ENCODE peak calls at places on chromosomes 2 and 18, in six cellular contexts. O, F, L, K, A and C are unnamed samples.

GRCh38 chr2:205902041-205902898 is 183.7 kb downstream of the INO80D start:
- DNase-seq in O (peak; percentile 66), A (no peak), K (no peak), F (peak; percentile 81), L (peak; percentile 77), C (no peak)

GRCh38 chr2:65443509-65444200 is 11.3 kb upstream of the SPRED2 start:
- DNase-seq in L (no peak), A (no peak), O (no peak), F (no peak), K (no peak), C (peak; percentile 97)

GRCh38 chr18:23069481-23069880 is 65.8 kb upstream of the CABLES1 start:
- DNase-seq in K (no peak), O (no peak), A (no peak), F (no peak), L (no peak), C (no peak)

GRCh38 chr2:226715347-226715990 is 84.2 kb downstream of the IRS1 start:
- DNase-seq in A (no peak), O (no peak), F (no peak), K (no peak), L (no peak), C (no peak)

GRCh38 chr2:10564876-10565425 is 116.8 kb upstream of the ODC1 start:
- DNase-seq in F (no peak), L (no peak), A (no peak), K (no peak), O (no peak), C (no peak)

GRCh38 chr18:57864615-57865121 is 61.6 kb upstream of the ATP8B1 start:
- DNase-seq in F (no peak), K (no peak), A (no peak), L (no peak), O (no peak), C (peak; percentile 98)

GRCh38 chr2:47160207-47160606 is 5.1 kb upstream of the STPG4 start:
- DNase-seq in L (peak; percentile 69), K (no peak), A (no peak), O (no peak), F (no peak), C (no peak)

GRCh38 chr18:28161608-28162599 is 15.0 kb downstream of the CDH2 start:
- DNase-seq in F (no peak), K (no peak), L (peak; percentile 46), A (no peak), O (peak; percentile 37), C (no peak)

GRCh38 chr2:88258208-88258607 is 88.1 kb downstream of the THNSL2 start:
- DNase-seq in A (no peak), O (no peak), L (no peak), F (no peak), K (no peak), C (no peak)

GRCh38 chr2:185255566-185255965 is 483.0 kb upstream of the FSIP2 start:
- DNase-seq in K (no peak), O (no peak), L (peak; percentile 28), F (no peak), A (no peak), C (no peak)

GRCh38 chr2:58651930-58652329 is 410.8 kb upstream of the FANCL start:
- DNase-seq in K (no peak), O (no peak), L (no peak), F (no peak), A (no peak), C (peak; percentile 34)

GRCh38 chr18:70172225-70172624 is 33.3 kb downstream of the RTTN start:
- DNase-seq in K (no peak), L (no peak), O (no peak), F (no peak), A (no peak), C (no peak)

GRCh38 chr2:240579771-240580614 is 6.5 kb upstream of the CAPN10 start:
- DNase-seq in O (peak; percentile 53), L (peak; percentile 96), F (peak; percentile 69), K (peak; percentile 77), A (peak; percentile 76), C (peak; percentile 84)

GRCh38 chr2:197135806-197136205 is 174.8 kb downstream of the ANKRD44 start:
- DNase-seq in F (no peak), O (no peak), K (no peak), A (no peak), L (no peak), C (no peak)

GRCh38 chr2:80149991-80150390 is 154.6 kb downstream of the LRRTM1 start:
- DNase-seq in A (no peak), K (no peak), L (no peak), F (no peak), O (no peak), C (no peak)

GRCh38 chr2:210225461-210225798 is 183 bp upstream of the ACADL start:
- DNase-seq in O (no peak), L (no peak), A (no peak), F (peak; percentile 18), K (no peak), C (no peak)

GRCh38 chr18:40110455-40110854 is 1844.6 kb upstream of the PIK3C3 start:
- DNase-seq in O (no peak), F (no peak), L (no peak), K (no peak), A (no peak), C (no peak)

GRCh38 chr2:237229905-237230304 is 144.2 kb downstream of the COPS8 start:
- DNase-seq in O (no peak), A (no peak), L (no peak), K (no peak), F (no peak), C (no peak)

GRCh38 chr2:163157891-163158511 is 319.4 kb upstream of the KCNH7 start:
- DNase-seq in O (no peak), L (no peak), K (no peak), A (no peak), F (no peak), C (peak; percentile 62)

GRCh38 chr2:75605770-75606535 is 40.6 kb upstream of the MRPL19 start:
- DNase-seq in K (no peak), L (peak; percentile 69), A (no peak), O (no peak), F (no peak), C (peak; percentile 87)

GRCh38 chr18:48455555-48456478 is 46.6 kb upstream of the ZBTB7C start:
- DNase-seq in F (peak; percentile 55), O (no peak), A (no peak), K (peak; percentile 83), L (no peak), C (no peak)

GRCh38 chr2:52745144-52745543 is 1022.5 kb upstream of the CHAC2 start:
- DNase-seq in L (no peak), A (no peak), K (no peak), O (no peak), F (no peak), C (no peak)

DNA sequence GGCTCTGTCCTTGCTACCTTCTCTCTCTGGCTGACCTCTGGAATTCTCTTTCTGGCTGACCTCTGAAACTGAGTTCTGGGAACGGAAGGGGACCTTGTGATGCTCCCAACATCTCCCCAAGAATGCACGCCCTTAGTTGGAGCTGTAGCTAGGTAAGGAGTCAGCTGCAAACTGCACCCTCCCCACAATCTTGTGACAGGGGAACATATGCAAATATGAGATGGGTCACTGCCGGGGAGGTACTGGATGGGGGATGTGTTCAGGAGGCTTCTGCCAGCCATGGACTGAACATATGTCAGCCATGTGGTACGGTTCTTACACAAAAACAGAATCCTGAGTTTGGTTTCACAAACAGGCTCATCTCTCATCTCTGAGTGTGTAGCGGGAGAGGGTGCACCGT is 34.2 kb downstream of the BCL2 start:
- DNase-seq in F (no peak), O (no peak), L (no peak), K (no peak), A (no peak), C (no peak)
- H3K36me3 ChIP-seq in F (no peaks in the 10 kb centered on the region), O (peaks cover 3% of the 10 kb centered on the region), L (no peaks in the 10 kb centered on the region), K (no peaks in the 10 kb centered on the region), A (no peaks in the 10 kb centered on the region), C (no peaks in the 10 kb centered on the region)

GRCh38 chr2:217816396-217816869 is 186.4 kb downstream of the TNS1 start:
- DNase-seq in O (no peak), A (no peak), K (no peak), L (no peak), F (no peak), C (no peak)
- H3K36me3 ChIP-seq in O (no peaks in the 10 kb centered on the region), A (no peaks in the 10 kb centered on the region), K (no peaks in the 10 kb centered on the region), L (peaks cover 41% of the 10 kb centered on the region), F (no peaks in the 10 kb centered on the region), C (no peaks in the 10 kb centered on the region)

DNA sequence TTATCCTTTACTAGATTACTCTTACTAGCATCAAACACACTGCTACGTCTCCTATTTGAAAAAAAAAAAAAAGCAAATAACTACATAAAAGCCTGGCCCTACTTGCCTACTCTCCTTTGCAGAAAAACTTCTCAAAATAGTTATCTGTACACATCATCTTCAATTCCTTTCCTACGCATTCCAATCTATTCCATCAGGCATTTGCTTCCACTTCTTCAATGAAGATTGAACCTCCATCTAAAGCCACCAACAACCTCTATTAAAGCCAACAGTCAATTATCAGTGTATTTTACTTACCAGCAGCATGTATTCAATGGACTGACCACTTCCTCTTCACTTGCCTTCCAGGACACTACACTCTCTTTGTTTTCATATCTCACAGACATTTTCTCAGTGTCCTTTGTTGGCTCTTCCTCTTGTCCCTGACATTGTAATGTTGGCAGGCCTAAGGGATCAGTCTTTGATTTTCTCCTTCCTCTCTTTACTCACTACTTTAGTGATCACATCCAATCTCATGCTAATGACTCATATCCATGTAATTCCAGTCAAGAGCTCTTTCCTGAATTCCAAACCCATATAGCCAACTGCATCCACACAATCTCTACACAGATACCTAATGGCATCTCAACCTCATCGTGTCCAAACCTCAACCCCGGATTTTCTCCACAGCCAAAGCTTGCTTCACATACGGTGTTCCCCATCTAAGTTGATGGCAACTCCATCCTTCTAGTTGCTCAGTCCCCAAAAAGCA is 131.3 kb downstream of the CCDC148 start:
- DNase-seq in F (no peak), A (no peak), L (peak; percentile 38), K (no peak), O (no peak), C (no peak)
- H3K36me3 ChIP-seq in F (no peaks in the 10 kb centered on the region), A (no peaks in the 10 kb centered on the region), L (no peaks in the 10 kb centered on the region), K (no peaks in the 10 kb centered on the region), O (no peaks in the 10 kb centered on the region), C (no peaks in the 10 kb centered on the region)

GRCh38 chr2:229818230-229818629 is 103.6 kb downstream of the TRIP12 start:
- DNase-seq in A (no peak), O (no peak), F (no peak), L (no peak), K (no peak), C (no peak)
- H3K36me3 ChIP-seq in A (peaks cover 53% of the 10 kb centered on the region), O (peaks cover 43% of the 10 kb centered on the region), F (peaks cover 12% of the 10 kb centered on the region), L (peaks cover 15% of the 10 kb centered on the region), K (peaks cover 14% of the 10 kb centered on the region), C (peaks cover 12% of the 10 kb centered on the region)